ENCODE peak calls at places on chromosomes 4 and X, in six cellular contexts. T, O, S, Q, P and L are unnamed samples.

GRCh38 chrX:27039332-27039731 is 423.8 kb downstream of the PPP4R3C start:
- DNase-seq in T (no peak), O (no peak), S (no peak), Q (no peak), P (no peak), L (no peak)

GRCh38 chr4:107835409-107835808 is 10.7 kb downstream of the SGMS2 start:
- DNase-seq in T (no peak), O (no peak), S (no peak), Q (no peak), P (no peak), L (no peak)

GRCh38 chr4:107718351-107718965 is 1.6 kb downstream of the PAPSS1 start:
- DNase-seq in T (no peak), O (no peak), S (no peak), Q (no peak), P (no peak), L (no peak)

GRCh38 chrX:48703642-48704481 is 7.3 kb downstream of the SUV39H1 start:
- DNase-seq in T (no peak), O (no peak), S (peak), Q (no peak), P (no peak), L (peak)

GRCh38 chr4:42398448-42399355 is 1.4 kb downstream of the SHISA3 start:
- DNase-seq in T (peak), O (no peak), S (no peak), Q (no peak), P (no peak), L (no peak)

GRCh38 chrX:27583976-27584375 is 6.2 kb upstream of the DCAF8L2 start:
- DNase-seq in T (no peak), O (no peak), S (no peak), Q (no peak), P (no peak), L (no peak)

GRCh38 chr4:1565598-1566295 is 118.4 kb downstream of the FAM53A start:
- DNase-seq in T (peak), O (no peak), S (no peak), Q (no peak), P (no peak), L (no peak)

GRCh38 chr4:2116687-2117400 is 57.7 kb downstream of the NAT8L start:
- DNase-seq in T (no peak), O (no peak), S (no peak), Q (no peak), P (no peak), L (no peak)

GRCh38 chr4:98780111-98780549 is 121.7 kb upstream of the TSPAN5 start:
- DNase-seq in T (no peak), O (no peak), S (no peak), Q (no peak), P (no peak), L (no peak)

GRCh38 chr4:138775890-138776289 is 239.7 kb upstream of the NOCT start:
- DNase-seq in T (no peak), O (peak), S (no peak), Q (no peak), P (no peak), L (no peak)

GRCh38 chrX:54411732-54412131 is 28.5 kb upstream of the TSR2 start:
- DNase-seq in T (no peak), O (no peak), S (no peak), Q (no peak), P (no peak), L (no peak)

GRCh38 chr4:42906906-42907774 is 14.6 kb downstream of the GRXCR1 start:
- DNase-seq in T (no peak), O (no peak), S (no peak), Q (no peak), P (no peak), L (no peak)

GRCh38 chr4:61445374-61446063 is 245.4 kb downstream of the ADGRL3 start:
- DNase-seq in T (no peak), O (no peak), S (no peak), Q (peak), P (no peak), L (no peak)

GRCh38 chrX:103356023-103356798 is at the start of gene TCEAL9:
- DNase-seq in T (peak), O (no peak), S (peak), Q (peak), P (no peak), L (no peak)

GRCh38 chr4:95838192-95838591 is 1.7 kb upstream of the PDHA2 start:
- DNase-seq in T (no peak), O (no peak), S (no peak), Q (no peak), P (no peak), L (no peak)

GRCh38 chrX:69317721-69318120 is 152.5 kb upstream of the PJA1 start:
- DNase-seq in T (no peak), O (no peak), S (no peak), Q (no peak), P (no peak), L (no peak)

GRCh38 chr4:168781884-168782283 is 228.2 kb downstream of the CBR4 start:
- DNase-seq in T (no peak), O (no peak), S (no peak), Q (no peak), P (no peak), L (no peak)

GRCh38 chr4:72641611-72642010 is 72.6 kb upstream of the ADAMTS3 start:
- DNase-seq in T (no peak), O (no peak), S (no peak), Q (no peak), P (no peak), L (no peak)

GRCh38 chr4:60605651-60606354 is 594.3 kb upstream of the ADGRL3 start:
- DNase-seq in T (no peak), O (no peak), S (no peak), Q (no peak), P (no peak), L (no peak)

GRCh38 chr4:69823481-69824186 is 36.3 kb downstream of the SULT1E1 start:
- DNase-seq in T (no peak), O (peak), S (no peak), Q (peak), P (no peak), L (no peak)

GRCh38 chr4:15451866-15452765 is 17.6 kb upstream of the CC2D2A start:
- DNase-seq in T (no peak), O (no peak), S (no peak), Q (no peak), P (peak), L (no peak)

GRCh38 chr4:57110635-57111546 is 706 bp upstream of the IGFBP7 start:
- DNase-seq in T (peak), O (peak), S (peak), Q (no peak), P (no peak), L (peak)

GRCh38 chrX:25017667-25018247 is 2.0 kb upstream of the ARX start:
- DNase-seq in T (peak), O (peak), S (no peak), Q (no peak), P (no peak), L (no peak)

GRCh38 chr4:78379991-78380739 is 171.4 kb upstream of the ANXA3 start:
- DNase-seq in T (no peak), O (no peak), S (no peak), Q (no peak), P (no peak), L (no peak)